ENCODE peak calls at places on chromosomes 4 and X, in four cellular contexts. One of them, this sample, is unnamed. For H3K4me1, the result is how much of the 10 kb centered on the place peaks cover.

GRCh38 chr4:7782783-7783182 is 156.9 kb downstream of the AFAP1 start:
- DNase-seq in stomach: no peak
- DNase-seq in spleen: no peak
- DNase-seq in heart left ventricle: no peak
- DNase-seq in this sample: no peak

GRCh38 chr4:105992641-105993305 is 97.5 kb downstream of the NPNT start:
- DNase-seq in stomach: no peak
- DNase-seq in spleen: no peak
- DNase-seq in heart left ventricle: no peak
- DNase-seq in this sample: no peak

GRCh38 chr4:80173387-80173786 is 23.9 kb upstream of the PRDM8 start:
- DNase-seq in stomach: no peak
- DNase-seq in spleen: no peak
- DNase-seq in heart left ventricle: no peak
- DNase-seq in this sample: no peak

GRCh38 chr4:141652161-141652778 is 15.9 kb downstream of the IL15 start:
- DNase-seq in stomach: no peak
- DNase-seq in spleen: no peak
- DNase-seq in heart left ventricle: no peak
- DNase-seq in this sample: no peak

GRCh38 chr4:154982187-154983047 is 201.3 kb downstream of the RBM46 start:
- DNase-seq in stomach: peak
- DNase-seq in spleen: no peak
- DNase-seq in heart left ventricle: peak
- DNase-seq in this sample: peak

GRCh38 chrX:49701948-49702347 is 6.2 kb upstream of the PAGE1 start:
- DNase-seq in stomach: no peak
- DNase-seq in spleen: no peak
- DNase-seq in heart left ventricle: no peak
- DNase-seq in this sample: no peak

GRCh38 chr4:188551156-188551555 is 411.9 kb downstream of the TRIML1 start:
- DNase-seq in stomach: no peak
- DNase-seq in spleen: no peak
- DNase-seq in heart left ventricle: no peak
- DNase-seq in this sample: no peak

GRCh38 chr4:39157520-39157919 is 24.8 kb upstream of the WDR19 start:
- DNase-seq in stomach: no peak
- DNase-seq in spleen: no peak
- DNase-seq in heart left ventricle: no peak
- DNase-seq in this sample: no peak

GRCh38 chrX:149984411-149984810 is 46.1 kb upstream of the EOLA2 start:
- DNase-seq in stomach: no peak
- DNase-seq in spleen: no peak
- DNase-seq in heart left ventricle: no peak
- DNase-seq in this sample: no peak

GRCh38 chr4:126124817-126125216 is 810.1 kb downstream of the FAT4 start:
- DNase-seq in stomach: no peak
- DNase-seq in spleen: no peak
- DNase-seq in heart left ventricle: no peak
- DNase-seq in this sample: no peak

GRCh38 chrX:68599256-68600152 is 48.0 kb upstream of the STARD8 start:
- DNase-seq in stomach: no peak
- DNase-seq in spleen: no peak
- DNase-seq in heart left ventricle: no peak
- DNase-seq in this sample: no peak

GRCh38 chr4:13529130-13529919 is 15.0 kb downstream of the NKX3-2 start:
- DNase-seq in stomach: no peak
- DNase-seq in spleen: no peak
- DNase-seq in heart left ventricle: no peak
- DNase-seq in this sample: no peak

GRCh38 chrX:72301781-72302180 is 3.9 kb downstream of the CITED1 start:
- DNase-seq in stomach: no peak
- DNase-seq in spleen: no peak
- DNase-seq in heart left ventricle: no peak
- DNase-seq in this sample: no peak

GRCh38 chrX:72299891-72300630 is 5.7 kb downstream of the CITED1 start:
- DNase-seq in stomach: no peak
- DNase-seq in spleen: no peak
- DNase-seq in heart left ventricle: no peak
- DNase-seq in this sample: no peak

GRCh38 chrX:72296991-72297390 is 8.7 kb downstream of the CITED1 start:
- DNase-seq in stomach: no peak
- DNase-seq in spleen: no peak
- DNase-seq in heart left ventricle: no peak
- DNase-seq in this sample: no peak

GRCh38 chrX:72295745-72296144 is 10.0 kb downstream of the CITED1 start:
- DNase-seq in stomach: no peak
- DNase-seq in spleen: no peak
- DNase-seq in heart left ventricle: no peak
- DNase-seq in this sample: no peak

DNA sequence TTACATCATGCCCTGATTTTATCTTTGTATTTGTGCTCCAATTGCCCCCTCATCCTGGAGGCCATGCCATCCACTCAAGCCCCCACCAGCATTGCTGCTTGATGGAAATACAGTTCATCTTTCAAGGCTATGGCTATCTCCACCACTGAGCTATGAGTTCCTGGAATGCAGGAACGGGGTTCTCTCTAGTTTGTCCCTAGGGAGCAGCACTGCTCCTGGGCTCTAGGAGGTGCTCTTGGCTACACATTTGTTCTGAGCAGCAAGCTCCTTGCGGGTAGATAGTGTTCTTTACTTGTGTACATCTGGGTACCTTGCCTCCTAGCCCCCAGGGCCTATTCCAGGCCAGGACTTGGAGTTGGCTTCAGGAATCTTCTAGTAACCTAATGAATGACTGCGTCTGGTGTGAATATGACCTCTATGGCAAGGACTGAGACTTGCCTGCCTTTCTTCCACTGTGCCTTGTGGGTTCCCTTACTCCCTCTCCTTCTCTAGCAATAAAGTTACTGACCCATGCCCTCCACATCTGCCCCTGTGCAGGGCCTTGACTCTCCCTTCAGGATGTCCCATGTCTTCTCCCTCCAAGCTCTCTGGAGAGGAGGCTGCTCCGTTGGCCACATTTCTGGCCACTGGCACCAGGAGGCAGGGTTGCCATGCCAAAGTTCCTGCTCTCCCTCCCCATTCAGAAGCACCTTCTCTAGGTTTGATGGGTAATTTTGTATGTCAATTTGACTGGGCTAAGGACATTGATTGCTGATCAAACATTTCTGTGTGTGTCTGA is 7.6 kb downstream of the CITED1 start:
- DNase-seq in stomach: no peak
- DNase-seq in spleen: no peak
- DNase-seq in heart left ventricle: no peak
- DNase-seq in this sample: no peak
- TF ChIP-seq CTCF in stomach: no peak
- TF ChIP-seq CTCF in spleen: no peak
- TF ChIP-seq CTCF in heart left ventricle: no peak
- TF ChIP-seq CTCF in this sample: no peak

GRCh38 chrX:45851434-45851991 is 650.8 kb upstream of the DIPK2B start:
- DNase-seq in stomach: peak
- DNase-seq in spleen: peak
- DNase-seq in heart left ventricle: no peak
- DNase-seq in this sample: peak
- H3K4me1 ChIP-seq in stomach: under half
- H3K4me1 ChIP-seq in spleen: under half
- H3K4me1 ChIP-seq in heart left ventricle: under half
- H3K4me1 ChIP-seq in this sample: under half

DNA sequence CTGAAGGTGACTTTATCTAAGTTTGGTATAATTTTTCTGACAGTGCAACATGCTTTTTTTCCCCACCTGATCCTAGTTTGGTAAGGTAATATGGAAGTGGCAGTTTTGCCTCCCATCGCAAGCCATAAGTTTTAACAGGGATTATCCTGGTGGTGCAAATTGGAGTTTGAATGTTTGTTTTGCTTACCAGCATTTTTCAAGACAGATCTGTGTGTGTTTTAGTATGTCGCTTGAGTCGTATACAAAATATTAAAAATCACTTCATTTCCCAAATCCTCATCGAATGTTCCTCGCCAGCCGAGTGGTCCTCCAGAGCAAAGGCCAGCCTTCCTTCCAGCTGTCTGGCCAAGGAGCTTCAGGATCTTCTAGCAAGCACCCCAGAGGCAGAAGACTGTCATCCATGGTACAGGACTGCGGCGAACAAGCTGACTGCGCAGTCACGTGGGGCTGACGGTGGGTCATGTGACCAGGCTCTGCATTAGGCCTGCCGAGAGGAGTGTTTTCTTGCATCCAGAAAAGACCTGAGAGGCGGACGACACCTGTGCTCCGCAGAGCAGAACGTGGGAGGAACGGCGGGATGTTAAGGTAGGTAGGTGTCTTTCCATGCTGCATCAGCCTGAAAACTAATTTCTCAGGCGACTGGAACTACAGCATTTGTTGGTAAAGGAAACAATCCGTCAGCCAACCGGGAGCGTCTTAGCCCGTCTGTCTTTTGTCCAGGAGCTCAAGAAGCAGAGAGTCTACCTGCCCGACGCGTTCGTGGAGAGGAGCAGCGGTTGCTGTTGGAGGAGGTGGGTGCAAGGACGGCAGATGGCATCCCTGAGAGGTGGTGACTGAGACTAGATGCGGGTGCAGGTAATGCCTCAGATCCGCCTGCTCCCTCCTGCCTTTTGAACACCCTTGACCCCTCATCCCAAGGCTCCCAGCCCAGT is at the start of gene GPRASP3:
- DNase-seq in stomach: peak
- DNase-seq in spleen: peak
- DNase-seq in heart left ventricle: peak
- DNase-seq in this sample: peak
- TF ChIP-seq POLR2A in stomach: no peak
- TF ChIP-seq POLR2A in spleen: no peak
- TF ChIP-seq POLR2A in heart left ventricle: no peak
- TF ChIP-seq POLR2A in this sample: no peak

GRCh38 chr4:112321768-112322684 is 24.9 kb downstream of the ALPK1 start:
- DNase-seq in stomach: peak
- DNase-seq in spleen: peak
- DNase-seq in heart left ventricle: peak
- DNase-seq in this sample: peak

GRCh38 chr4:112327950-112328349 is 30.8 kb downstream of the ALPK1 start:
- DNase-seq in stomach: no peak
- DNase-seq in spleen: peak
- DNase-seq in heart left ventricle: no peak
- DNase-seq in this sample: no peak

GRCh38 chr4:112318239-112319142 is 21.3 kb downstream of the ALPK1 start:
- DNase-seq in stomach: no peak
- DNase-seq in spleen: no peak
- DNase-seq in heart left ventricle: no peak
- DNase-seq in this sample: no peak

GRCh38 chr4:112325522-112325921 is 28.4 kb downstream of the ALPK1 start:
- DNase-seq in stomach: no peak
- DNase-seq in spleen: no peak
- DNase-seq in heart left ventricle: no peak
- DNase-seq in this sample: no peak

DNA sequence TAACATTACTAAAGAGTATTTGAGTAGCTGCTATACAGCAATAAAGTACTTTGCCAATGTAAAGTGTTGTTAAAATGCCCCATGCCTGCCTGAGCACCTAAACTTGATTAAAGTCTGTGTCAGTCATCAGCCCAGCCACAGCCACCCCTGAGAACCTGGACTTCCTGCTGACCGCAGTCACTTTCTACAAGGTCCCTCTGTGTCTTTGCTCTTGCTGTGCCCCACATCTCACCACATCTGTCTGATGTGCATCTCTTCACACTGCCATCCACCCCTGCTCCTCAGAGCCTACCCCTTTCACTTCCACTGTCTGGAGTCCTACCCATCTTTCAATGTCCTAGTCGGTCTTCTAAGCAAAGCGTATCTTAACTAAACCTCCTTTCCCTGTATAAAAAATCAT is 25.7 kb downstream of the ALPK1 start:
- DNase-seq in stomach: no peak
- DNase-seq in spleen: no peak
- DNase-seq in heart left ventricle: no peak
- DNase-seq in this sample: no peak
- TF ChIP-seq CTCF in stomach: no peak
- TF ChIP-seq CTCF in spleen: no peak
- TF ChIP-seq CTCF in heart left ventricle: no peak
- TF ChIP-seq CTCF in this sample: no peak

GRCh38 chr4:16897991-16898827 is at the start of gene LDB2:
- DNase-seq in stomach: peak
- DNase-seq in spleen: no peak
- DNase-seq in heart left ventricle: peak
- DNase-seq in this sample: peak

GRCh38 chr4:16900325-16900724 is 1.9 kb upstream of the LDB2 start:
- DNase-seq in stomach: no peak
- DNase-seq in spleen: no peak
- DNase-seq in heart left ventricle: no peak
- DNase-seq in this sample: no peak

GRCh38 chr4:16896871-16897270 is 1.6 kb downstream of the LDB2 start:
- DNase-seq in stomach: no peak
- DNase-seq in spleen: no peak
- DNase-seq in heart left ventricle: no peak
- DNase-seq in this sample: no peak

GRCh38 chr4:16894406-16894805 is 4.0 kb downstream of the LDB2 start:
- DNase-seq in stomach: no peak
- DNase-seq in spleen: no peak
- DNase-seq in heart left ventricle: no peak
- DNase-seq in this sample: no peak

GRCh38 chr4:16897351-16897750 is 1.1 kb downstream of the LDB2 start:
- DNase-seq in stomach: no peak
- DNase-seq in spleen: no peak
- DNase-seq in heart left ventricle: no peak
- DNase-seq in this sample: no peak
- H3K4me1 ChIP-seq in stomach: under half
- H3K4me1 ChIP-seq in spleen: under half
- H3K4me1 ChIP-seq in heart left ventricle: under half
- H3K4me1 ChIP-seq in this sample: under half